ENCODE peak calls at places on chromosomes 3 and 15, in five cellular contexts. D is mesothelial cell of epicardium, V is choroid plexus epithelial cell, Z is foreskin fibroblast, H is heart right ventricle. M is an unnamed sample.

GRCh38 chr15:69723404-69724097 is 270.9 kb downstream of the RPLP1 start:
- DNase-seq in D (no peak), V (no peak), Z (no peak), H (no peak), M (no peak)

GRCh38 chr3:27467545-27467944 is 16.6 kb downstream of the SLC4A7 start:
- DNase-seq in D (no peak), V (peak), Z (peak), H (no peak), M (no peak)

GRCh38 chr15:34628577-34629152 is 45.2 kb upstream of the GOLGA8B start:
- DNase-seq in D (no peak), V (peak), Z (peak), H (no peak), M (no peak)

GRCh38 chr15:91711384-91712082 is 142.0 kb upstream of the SLCO3A1 start:
- DNase-seq in D (no peak), V (no peak), Z (no peak), H (no peak), M (no peak)

GRCh38 chr3:47910777-47911440 is 105.3 kb downstream of the MAP4 start:
- DNase-seq in D (no peak), V (peak), Z (peak), H (no peak), M (no peak)

GRCh38 chr3:16151109-16151508 is 23.4 kb upstream of the GALNT15 start:
- DNase-seq in D (no peak), V (peak), Z (peak), H (peak), M (no peak)

GRCh38 chr3:148546959-148547358 is 150.7 kb upstream of the AGTR1 start:
- DNase-seq in D (no peak), V (no peak), Z (no peak), H (no peak), M (no peak)

GRCh38 chr3:157093096-157093495 is 66.9 kb downstream of the CCNL1 start:
- DNase-seq in D (no peak), V (no peak), Z (no peak), H (no peak), M (no peak)

GRCh38 chr3:157442729-157443128 is 6.1 kb downstream of the PTX3 start:
- DNase-seq in D (no peak), V (peak), Z (peak), H (no peak), M (no peak)

GRCh38 chr3:36965440-36965839 is 20.6 kb upstream of the TRANK1 start:
- DNase-seq in D (peak), V (no peak), Z (no peak), H (no peak), M (no peak)

GRCh38 chr15:85089929-85090597 is 108.4 kb downstream of the PDE8A start:
- DNase-seq in D (peak), V (no peak), Z (no peak), H (no peak), M (no peak)

DNA sequence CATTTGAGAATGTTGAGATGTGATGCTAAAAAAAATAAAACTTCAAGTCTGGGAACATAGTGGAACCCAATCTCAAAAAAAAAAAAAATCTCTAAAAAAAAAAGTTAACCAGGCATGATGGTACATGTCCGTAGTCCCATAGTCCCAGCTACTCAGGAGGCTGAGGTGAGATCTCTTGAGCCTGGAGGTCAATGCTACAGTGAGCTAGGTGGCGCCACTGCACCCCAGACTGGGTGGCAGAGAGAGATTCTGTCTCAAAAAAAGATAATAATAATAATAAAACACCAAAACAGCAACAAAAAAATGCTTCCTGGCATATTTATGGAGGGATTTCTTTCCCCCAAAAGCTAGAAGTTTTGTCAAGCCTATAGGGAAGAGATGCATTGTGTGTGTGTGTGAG is 361.6 kb downstream of the ROBO1 start:
- DNase-seq in D (no peak), V (no peak), Z (no peak), H (no peak), M (no peak)
- TF ChIP-seq CTCF in D (no peak), V (peak), Z (no peak), H (no peak), M (no peak)

GRCh38 chr3:155978324-155978723 is 107.9 kb downstream of the GMPS start:
- DNase-seq in D (no peak), V (no peak), Z (no peak), H (no peak), M (no peak)
- TF ChIP-seq CTCF in D (no peak), V (peak), Z (peak), H (no peak), M (no peak)

GRCh38 chr15:20356444-20357138 is 185.0 kb downstream of the GOLGA6L6 start:
- DNase-seq in D (peak), V (peak), Z (no peak), H (peak), M (peak)
- TF ChIP-seq CTCF in D (peak), V (peak), Z (peak), H (peak), M (peak)

DNA sequence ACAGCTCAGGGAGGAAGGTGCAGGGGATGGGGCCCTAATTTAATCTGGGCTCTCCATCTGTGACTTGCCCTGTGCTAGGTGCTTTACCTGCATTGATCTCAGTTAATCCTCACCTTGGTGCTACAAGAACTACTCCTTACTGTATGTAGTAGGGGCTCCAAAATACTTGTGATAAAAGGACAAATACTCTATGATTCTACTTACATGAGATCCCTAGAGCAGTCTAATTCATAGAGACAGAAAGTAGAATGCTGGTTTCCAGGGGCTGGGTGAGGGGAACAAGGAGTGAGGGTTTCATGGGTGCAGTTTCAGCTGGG is 67.2 kb downstream of the SLC6A1 start:
- DNase-seq in D (no peak), V (no peak), Z (no peak), H (no peak), M (no peak)
- TF ChIP-seq CTCF in D (peak), V (no peak), Z (no peak), H (peak), M (no peak)

DNA sequence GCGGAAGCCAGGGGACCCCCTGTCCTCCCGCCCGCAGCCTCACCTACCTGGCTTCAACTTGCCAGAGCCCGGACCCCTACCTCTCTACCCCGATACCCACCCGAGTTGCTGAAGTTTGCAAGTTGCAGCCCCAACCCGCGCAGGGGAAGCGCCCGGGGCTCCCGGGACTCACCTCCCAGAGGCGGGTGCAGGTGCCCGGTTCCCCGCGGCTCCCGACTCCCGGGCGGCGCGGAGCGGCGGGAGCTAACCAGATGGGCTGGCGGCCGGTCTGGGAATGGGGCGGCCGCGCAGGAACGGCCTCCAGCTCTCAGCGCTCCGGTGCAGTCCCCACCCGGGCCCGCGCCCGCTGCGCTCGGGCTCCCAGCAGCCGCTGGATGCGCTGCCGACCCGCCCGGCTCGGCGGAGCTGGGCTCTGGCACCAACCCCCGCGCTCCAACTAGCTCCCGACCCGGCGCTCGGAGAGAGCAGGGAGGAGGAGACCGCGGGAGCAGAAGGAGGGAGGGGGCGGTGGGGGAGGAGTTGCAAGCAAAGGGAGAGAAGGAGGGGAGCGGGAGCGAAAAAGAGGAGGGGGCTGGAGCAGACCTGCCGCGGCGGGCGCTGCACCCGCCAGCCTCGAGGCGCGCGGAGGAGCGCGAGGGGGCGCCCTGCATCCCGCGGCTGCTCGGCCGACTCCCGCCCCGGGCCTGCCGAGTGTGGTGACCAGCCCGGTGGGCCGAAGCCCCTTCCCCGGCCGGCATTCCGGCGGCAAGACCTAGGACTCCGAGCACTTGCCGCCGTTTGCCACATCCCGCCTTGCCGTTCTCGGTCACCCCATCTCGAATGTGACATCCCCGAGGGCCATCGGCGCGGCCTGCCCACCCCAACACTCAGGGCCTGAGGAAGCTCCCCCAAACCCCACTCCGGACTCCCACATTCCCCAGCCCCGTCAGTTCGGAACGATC is at the start of gene SEMA5B:
- DNase-seq in D (peak), V (peak), Z (peak), H (peak), M (no peak)
- TF ChIP-seq CTCF in D (no peak), V (peak), Z (no peak), H (peak), M (no peak)